ENCODE peak calls at places on chromosomes 4 and X, in four cellular contexts. W, N, B and O are unnamed samples.

GRCh38 chr4:71151054-71151453 is 157.6 kb downstream of the DCK start:
- DNase-seq in B (no peak), W (no peak), N (no peak), O (no peak)

GRCh38 chr4:108270466-108271450 is 102.0 kb upstream of the LEF1 start:
- DNase-seq in B (no peak), N (no peak), W (no peak), O (no peak)

GRCh38 chr4:81031389-81032173 is 1.1 kb downstream of the BMP3 start:
- DNase-seq in W (no peak), B (no peak), N (no peak), O (no peak)

GRCh38 chr4:138330531-138330930 is 88.4 kb upstream of the SLC7A11 start:
- DNase-seq in B (no peak), N (no peak), W (no peak), O (no peak)

GRCh38 chr4:62816566-62816965 is 1592.7 kb downstream of the TECRL start:
- DNase-seq in N (no peak), W (no peak), B (no peak), O (no peak)

GRCh38 chr4:42483426-42484379 is 86.4 kb downstream of the SHISA3 start:
- DNase-seq in B (no peak), N (peak), W (no peak), O (no peak)

GRCh38 chrX:46912673-46913491 is 661 bp downstream of the JADE3 start:
- DNase-seq in B (no peak), N (peak), W (peak), O (peak)

GRCh38 chrX:1380672-1381233 is 11.2 kb downstream of the SLC25A6 start:
- DNase-seq in N (peak), W (no peak), B (no peak), O (no peak)

GRCh38 chr4:185625503-185625902 is 90.2 kb upstream of the PDLIM3 start:
- DNase-seq in W (no peak), B (no peak), N (no peak), O (no peak)
- H3K27ac ChIP-seq in W (no peak), B (no peak), N (no peak), O (no peak)

DNA sequence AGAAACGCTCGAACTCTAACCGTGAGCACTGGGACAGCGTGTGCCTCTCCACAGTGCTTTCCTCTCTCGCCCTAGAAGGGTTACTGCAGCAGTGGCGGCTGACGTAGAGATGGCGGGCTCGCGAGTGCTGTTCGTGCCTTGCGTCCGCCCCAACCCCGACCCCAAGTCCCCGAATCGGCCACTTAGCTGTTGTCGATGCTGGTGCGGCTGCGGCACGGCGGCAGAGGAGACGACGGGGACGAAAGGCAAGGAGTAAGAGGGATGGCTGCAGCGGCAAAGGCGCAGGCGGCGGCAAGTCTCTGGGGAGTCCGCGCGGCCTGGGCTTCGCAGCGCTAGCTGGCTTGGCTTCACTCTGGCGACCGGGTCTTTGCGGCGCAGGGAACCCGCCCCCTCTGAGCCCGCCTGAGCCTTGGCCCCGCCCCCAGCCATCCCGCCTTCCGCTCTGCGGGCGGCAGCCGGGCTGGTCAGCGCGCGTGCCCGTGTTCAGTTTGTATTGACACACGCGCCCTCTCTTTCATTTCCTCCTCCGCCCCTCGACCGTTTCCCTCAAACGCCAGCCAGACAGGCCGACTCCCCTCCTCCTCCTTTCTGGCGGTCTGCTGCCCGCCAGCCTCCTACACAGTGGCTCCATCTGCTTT is at the start of gene SPIN4:
- DNase-seq in W (peak), B (peak), N (peak), O (peak)
- TF ChIP-seq POLR2A in W (peak), B (peak), N (peak), O (peak)

DNA sequence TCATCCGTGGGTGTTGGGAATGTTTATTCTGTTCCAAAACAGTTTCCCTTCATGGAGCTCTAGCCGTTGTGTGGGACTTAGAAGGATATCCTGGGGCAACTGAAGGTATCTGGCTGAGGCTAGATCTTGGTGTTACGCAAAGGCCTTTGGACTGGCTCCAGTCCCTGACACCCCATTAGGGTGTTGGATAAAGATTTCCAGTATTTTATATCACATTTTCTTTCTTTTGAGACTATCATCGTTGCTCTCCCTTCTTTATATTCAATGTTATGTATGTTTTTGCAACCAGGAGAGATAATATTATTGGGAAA is 103.0 kb downstream of the TECRL start:
- DNase-seq in B (no peak), W (no peak), N (no peak), O (no peak)
- H3K4me3 ChIP-seq in B (no peak), W (no peak), N (no peak), O (no peak)

GRCh38 chr4:6673660-6674499 is 19.8 kb upstream of the S100P start:
- DNase-seq in W (peak), N (peak), B (peak), O (peak)
- H3K27ac ChIP-seq in W (peak), N (peak), B (peak), O (peak)

GRCh38 chrX:110315541-110315940 is 2.3 kb downstream of the AMMECR1 start:
- DNase-seq in W (no peak), N (no peak), B (no peak), O (no peak)

GRCh38 chrX:110318664-110318968 is 731 bp upstream of the AMMECR1 start:
- DNase-seq in B (no peak), W (no peak), N (no peak), O (no peak)

GRCh38 chrX:110317079-110317819 is 636 bp downstream of the AMMECR1 start:
- DNase-seq in N (peak), B (no peak), W (peak), O (peak)

GRCh38 chrX:110316351-110317078 is 1.4 kb downstream of the AMMECR1 start:
- DNase-seq in N (no peak), W (no peak), B (no peak), O (no peak)

GRCh38 chrX:110317820-110318663 is at the start of gene AMMECR1:
- DNase-seq in B (peak), N (peak), W (peak), O (peak)
- TF ChIP-seq POLR2A in B (peak), N (peak), W (peak), O (peak)

GRCh38 chrX:45803383-45803921 is 602.8 kb upstream of the DIPK2B start:
- DNase-seq in W (no peak), B (peak), N (no peak), O (no peak)
- H3K4me3 ChIP-seq in W (no peak), B (no peak), N (no peak), O (no peak)

DNA sequence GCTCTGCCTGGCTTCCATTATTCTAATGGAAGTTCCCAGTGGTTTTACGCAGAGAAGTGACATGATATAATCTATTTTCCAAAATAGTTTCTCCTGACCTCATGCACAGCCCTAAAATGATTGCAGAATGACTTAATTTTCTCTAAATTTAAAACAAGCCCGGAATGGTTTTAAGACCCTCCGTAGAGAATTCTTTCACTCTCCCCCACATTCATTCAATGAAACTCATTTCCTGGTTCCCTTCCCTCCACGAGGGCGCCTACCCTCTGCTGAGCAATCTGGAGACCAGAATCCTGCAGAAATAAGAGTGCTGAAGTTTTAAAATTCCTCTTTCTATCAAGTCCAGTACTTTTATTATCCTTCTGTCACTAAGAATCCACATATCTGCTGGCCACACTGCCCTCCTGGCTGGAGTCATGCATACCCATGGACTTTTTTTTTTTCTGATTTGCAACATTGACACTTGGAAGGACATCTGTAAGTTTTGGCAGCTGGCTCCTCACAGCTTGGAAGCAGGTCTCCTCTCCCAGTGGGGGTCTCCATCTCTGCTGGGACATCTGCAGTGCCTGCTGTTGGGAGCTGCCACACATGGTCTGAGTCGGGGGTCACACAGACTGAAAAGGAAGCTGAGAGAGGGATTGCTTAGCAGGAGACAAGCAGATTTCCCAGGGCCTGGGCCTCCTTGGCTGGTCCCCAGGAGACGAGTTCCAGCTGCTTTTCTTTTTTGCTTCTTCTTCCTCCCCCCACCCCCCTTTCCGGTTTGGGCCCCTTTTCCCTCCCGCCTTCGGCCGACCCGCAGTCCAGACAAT is 86.1 kb downstream of the SOWAHB start:
- DNase-seq in B (no peak), N (peak), W (no peak), O (peak)
- H3K27ac ChIP-seq in B (no peak), N (peak), W (no peak), O (peak)

GRCh38 chr4:39032218-39033085 is at the start of gene TMEM156:
- DNase-seq in W (no peak), N (no peak), B (no peak), O (no peak)
- TF ChIP-seq POLR2A in W (no peak), N (no peak), B (no peak), O (no peak)

GRCh38 chr4:94558392-94558920 is 106.7 kb downstream of the PDLIM5 start:
- DNase-seq in B (no peak), W (no peak), N (no peak), O (no peak)
- H3K4me3 ChIP-seq in B (no peak), W (no peak), N (no peak), O (no peak)